ENCODE peak calls at places on chromosomes 16 and 17, in six cellular contexts. O is lower lobe of right lung; N is left lung; D is CD8-positive, alpha-beta T cell; I is pancreas; A is PC-3. F is an unnamed sample.

GRCh38 chr17:41394254-41395016 is 3.0 kb downstream of the KRT31 start:
- ATAC-seq in D (no peak), N (no peak), A (no peak), O (no peak), I (no peak), F (no peak)

GRCh38 chr17:28918295-28918694 is 15.4 kb upstream of the DHRS13 start:
- ATAC-seq in I (no peak), D (no peak), N (no peak), O (no peak), A (no peak), F (no peak)

GRCh38 chr16:80556481-80556880 is 15.7 kb downstream of the DYNLRB2 start:
- ATAC-seq in I (no peak), O (no peak), D (no peak), A (no peak), N (no peak), F (no peak)

GRCh38 chr16:16850274-16850673 is 471.3 kb downstream of the NPIPA7 start:
- ATAC-seq in D (no peak), I (no peak), A (no peak), N (no peak), O (no peak), F (no peak)

GRCh38 chr16:73916839-73917594 is 379.6 kb upstream of the PSMD7 start:
- ATAC-seq in O (peak; percentile 72), D (no peak), A (no peak), N (peak; percentile 61), I (no peak), F (peak; percentile 91)

GRCh38 chr17:49342575-49342936 is 19.5 kb downstream of the ZNF652 start:
- ATAC-seq in N (peak; percentile 14), O (no peak), A (no peak), I (peak; percentile 51), D (no peak), F (no peak)

GRCh38 chr16:58099097-58099955 is 29.9 kb downstream of the CFAP20 start:
- ATAC-seq in I (no peak), N (no peak), A (no peak), D (no peak), O (no peak), F (no peak)

GRCh38 chr16:31268033-31268365 is 8.2 kb downstream of the ITGAM start:
- ATAC-seq in I (no peak), N (no peak), A (no peak), O (no peak), D (no peak), F (no peak)

GRCh38 chr17:45574376-45574775 is 83.9 kb upstream of the PLEKHM1 start:
- ATAC-seq in A (no peak), D (no peak), I (no peak), N (no peak), O (no peak), F (no peak)

GRCh38 chr17:21268596-21269188 is 15.5 kb upstream of the NATD1 start:
- ATAC-seq in N (no peak), O (no peak), D (no peak), I (no peak), A (no peak), F (no peak)

GRCh38 chr17:39919087-39919683 is 750 bp upstream of the GSDMB start:
- ATAC-seq in D (no peak), O (no peak), A (no peak), N (no peak), I (no peak), F (no peak)

GRCh38 chr16:53991181-53992056 is 287.5 kb downstream of the FTO start:
- ATAC-seq in I (peak; percentile 82), A (no peak), O (peak; percentile 81), D (no peak), N (peak; percentile 92), F (no peak)

GRCh38 chr17:75634376-75634740 is 1.1 kb downstream of the SMIM5 start:
- ATAC-seq in D (no peak), I (no peak), O (no peak), A (no peak), N (no peak), F (no peak)

GRCh38 chr17:75634754-75635609 is 1.7 kb downstream of the SMIM5 start:
- ATAC-seq in I (no peak), N (no peak), O (no peak), D (no peak), A (no peak), F (no peak)

GRCh38 chr17:75632428-75632827 is 806 bp upstream of the SMIM5 start:
- ATAC-seq in D (no peak), I (no peak), O (no peak), N (no peak), A (no peak), F (no peak)

GRCh38 chr17:75632863-75633483 is at the start of gene SMIM5:
- ATAC-seq in N (peak; percentile 88), D (peak; percentile 89), A (peak; percentile 85), O (peak; percentile 90), I (peak; percentile 88), F (peak; percentile 84)

DNA sequence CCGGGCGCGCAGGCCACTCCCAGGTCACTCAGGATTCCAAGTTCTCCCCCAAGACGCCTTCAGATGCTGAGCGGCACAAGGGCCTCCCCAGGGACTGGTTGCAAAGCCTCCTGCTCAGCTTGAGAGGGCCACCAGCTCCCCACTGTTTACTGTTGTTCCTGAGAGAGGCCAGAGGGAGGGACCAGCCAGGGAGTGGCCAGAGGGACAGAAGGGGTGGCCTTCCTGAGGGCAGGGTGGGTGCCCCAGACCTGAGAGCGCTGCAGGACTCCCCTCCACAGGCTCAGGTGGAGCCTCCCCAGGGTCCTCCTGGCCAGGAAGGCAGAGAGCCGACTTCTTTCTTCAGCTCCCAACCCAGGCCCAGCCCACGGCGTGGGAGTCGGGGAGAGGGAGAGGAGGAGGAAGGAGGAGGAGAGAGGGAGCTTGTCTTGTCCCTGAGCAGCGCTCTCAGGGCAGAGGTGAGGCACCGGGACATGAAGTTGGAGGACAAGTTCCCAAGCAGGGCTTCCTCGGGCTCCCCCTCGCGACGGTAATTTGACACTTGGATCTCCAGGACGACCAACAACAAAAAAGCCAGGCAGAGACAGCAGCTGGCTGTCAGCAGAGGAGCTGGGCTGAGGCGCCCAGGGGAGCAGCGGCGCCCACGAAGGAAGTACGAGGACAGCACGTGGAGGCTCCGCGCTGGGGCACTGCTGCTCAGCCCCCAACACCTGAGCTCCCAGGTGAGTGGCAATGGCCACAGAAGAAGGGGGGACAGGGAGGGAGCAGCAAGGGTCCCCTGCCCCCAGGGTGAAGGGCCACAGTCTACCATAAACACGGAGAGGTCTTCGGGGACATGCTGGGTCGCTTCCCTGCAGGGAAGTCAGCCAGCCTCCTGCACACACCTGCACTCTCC is 496 bp downstream of the SMIM5 start:
- ATAC-seq in A (peak; percentile 82), O (peak; percentile 80), D (peak; percentile 57), N (peak; percentile 80), I (peak; percentile 91), F (peak; percentile 71)
- TF ChIP-seq CTCF in A (peak; percentile 89), O (peak; percentile 45), D (no peak), N (peak; percentile 38), I (peak; percentile 29), F (peak; percentile 51)

GRCh38 chr17:30832438-30832790 is 648 bp downstream of the ATAD5 start:
- ATAC-seq in D (no peak), A (peak; percentile 14), N (no peak), I (no peak), O (no peak), F (no peak)
- H3K27ac ChIP-seq in D (peak overlapping the region; percentile 41), A (no peak overlapping the region), N (no peak overlapping the region), I (no peak overlapping the region), O (no peak overlapping the region), F (no peak overlapping the region)

GRCh38 chr16:23317751-23318150 is 15.6 kb downstream of the SCNN1B start:
- ATAC-seq in O (peak; percentile 1), A (peak; percentile 20), D (no peak), N (peak; percentile 13), I (no peak), F (no peak)

GRCh38 chr16:23318639-23319038 is 16.5 kb downstream of the SCNN1B start:
- ATAC-seq in O (peak; percentile 62), N (peak; percentile 64), I (no peak), D (no peak), A (no peak), F (no peak)

GRCh38 chr16:23316634-23317265 is 14.6 kb downstream of the SCNN1B start:
- ATAC-seq in D (no peak), I (no peak), N (no peak), A (no peak), O (no peak), F (no peak)

GRCh38 chr16:23316232-23316631 is 14.1 kb downstream of the SCNN1B start:
- ATAC-seq in D (no peak), O (no peak), I (no peak), A (no peak), N (no peak), F (no peak)

GRCh38 chr16:23317266-23317661 is 15.2 kb downstream of the SCNN1B start:
- ATAC-seq in I (peak; percentile 97), O (peak; percentile 90), A (peak; percentile 90), D (no peak), N (peak; percentile 79), F (no peak)
- H3K4me1 ChIP-seq in I (no peaks in the 10 kb centered on the region), O (peaks cover 26% of the 10 kb centered on the region), A (no peaks in the 10 kb centered on the region), D (no peaks in the 10 kb centered on the region), N (no peaks in the 10 kb centered on the region), F (no peaks in the 10 kb centered on the region)

GRCh38 chr17:80192268-80192667 is 22.4 kb downstream of the CARD14 start:
- ATAC-seq in O (no peak), N (no peak), D (no peak), I (peak; percentile 51), A (no peak), F (peak; percentile 19)

GRCh38 chr17:80198144-80198661 is 21.9 kb downstream of the SGSH start:
- ATAC-seq in D (no peak), O (no peak), A (peak; percentile 42), N (no peak), I (peak; percentile 13), F (no peak)

GRCh38 chr17:80195141-80195540 is 25.0 kb downstream of the SGSH start:
- ATAC-seq in I (no peak), D (no peak), N (no peak), O (no peak), A (no peak), F (no peak)

GRCh38 chr17:80196652-80197051 is 23.5 kb downstream of the SGSH start:
- ATAC-seq in A (no peak), N (no peak), I (no peak), O (no peak), D (no peak), F (no peak)

DNA sequence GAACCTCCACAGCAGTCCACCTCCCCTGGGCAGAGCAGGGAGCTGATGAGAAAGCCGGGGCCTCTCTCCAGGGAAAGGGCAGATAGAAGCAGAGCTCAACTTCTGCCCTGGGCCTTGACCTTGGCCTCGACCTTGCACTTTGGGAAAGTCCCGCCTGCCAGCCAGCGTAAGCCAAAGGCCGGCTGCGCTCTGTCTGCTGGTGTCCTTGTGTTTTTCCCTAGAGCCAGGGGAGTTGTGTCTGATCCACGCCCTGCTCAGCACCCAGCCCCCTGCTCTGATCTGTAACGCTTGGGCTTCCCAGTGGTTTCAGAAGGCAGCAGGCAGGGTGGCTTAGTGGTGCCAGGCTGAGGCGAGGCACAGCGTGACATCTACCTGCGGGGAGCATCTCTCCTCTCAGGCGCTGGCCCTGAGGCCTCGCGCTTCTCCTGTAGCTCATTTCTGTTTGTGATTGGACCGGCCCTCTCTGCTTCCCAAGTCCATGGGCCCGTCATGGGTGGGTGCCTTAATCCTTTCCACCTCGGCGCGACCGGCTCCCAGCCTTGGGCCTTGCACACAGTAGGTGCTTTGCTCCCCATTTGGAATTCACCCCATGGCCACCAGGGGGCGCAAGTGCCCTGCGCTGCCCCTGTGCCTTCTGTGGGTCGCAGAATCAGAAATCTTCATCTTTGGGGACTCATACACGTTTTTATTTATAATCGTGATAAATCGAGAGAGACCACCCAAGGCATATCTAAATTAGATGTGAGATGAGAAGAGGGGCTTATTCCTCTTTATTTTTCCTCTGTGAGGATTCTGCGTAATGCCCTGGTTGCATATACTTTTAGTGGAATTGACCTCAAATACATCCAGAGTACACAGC is 24.2 kb downstream of the SGSH start:
- ATAC-seq in A (no peak), O (no peak), D (peak; percentile 52), N (peak; percentile 43), I (peak; percentile 29), F (no peak)
- TF ChIP-seq CTCF in A (peak; percentile 99), O (peak; percentile 89), D (peak; percentile 97), N (peak; percentile 90), I (peak; percentile 81), F (no peak)

F was measured in gastroesophageal sphincter.